ENCODE peak calls at places on chromosomes 1 and 21, in eight cellular contexts. One of them, this sample, is unnamed.

GRCh38 chr1:40708750-40709099 is 17.2 kb downstream of the NFYC start:
- DNase-seq in CD8-positive, alpha-beta memory T cell: no peak
- DNase-seq in GM23338: peak; percentile 95
- DNase-seq in A549: peak; percentile 68
- DNase-seq in CD4-positive, CD25-positive, alpha-beta regulatory T cell: no peak
- DNase-seq in brain microvascular endothelial cell: no peak
- DNase-seq in PC-3: peak; percentile 66
- DNase-seq in effector memory CD4-positive, alpha-beta T cell: no peak
- DNase-seq in this sample: no peak

GRCh38 chr1:47837866-47838561 is 159.2 kb downstream of the TRABD2B start:
- DNase-seq in effector memory CD4-positive, alpha-beta T cell: no peak
- DNase-seq in brain microvascular endothelial cell: no peak
- DNase-seq in A549: no peak
- DNase-seq in GM23338: no peak
- DNase-seq in CD4-positive, CD25-positive, alpha-beta regulatory T cell: no peak
- DNase-seq in PC-3: no peak
- DNase-seq in CD8-positive, alpha-beta memory T cell: no peak
- DNase-seq in this sample: no peak

GRCh38 chr1:116163533-116163932 is 52.3 kb downstream of the MAB21L3 start:
- DNase-seq in CD4-positive, CD25-positive, alpha-beta regulatory T cell: no peak
- DNase-seq in brain microvascular endothelial cell: no peak
- DNase-seq in effector memory CD4-positive, alpha-beta T cell: no peak
- DNase-seq in CD8-positive, alpha-beta memory T cell: no peak
- DNase-seq in GM23338: no peak
- DNase-seq in A549: no peak
- DNase-seq in PC-3: no peak
- DNase-seq in this sample: no peak

GRCh38 chr21:42533963-42534355 is 20.3 kb downstream of the SLC37A1 start:
- DNase-seq in CD4-positive, CD25-positive, alpha-beta regulatory T cell: no peak
- DNase-seq in brain microvascular endothelial cell: no peak
- DNase-seq in GM23338: no peak
- DNase-seq in effector memory CD4-positive, alpha-beta T cell: no peak
- DNase-seq in CD8-positive, alpha-beta memory T cell: no peak
- DNase-seq in PC-3: no peak
- DNase-seq in A549: no peak
- DNase-seq in this sample: no peak

GRCh38 chr21:45277101-45278045 is 10.3 kb downstream of the POFUT2 start:
- DNase-seq in effector memory CD4-positive, alpha-beta T cell: no peak
- DNase-seq in CD4-positive, CD25-positive, alpha-beta regulatory T cell: no peak
- DNase-seq in A549: no peak
- DNase-seq in CD8-positive, alpha-beta memory T cell: no peak
- DNase-seq in brain microvascular endothelial cell: no peak
- DNase-seq in GM23338: no peak
- DNase-seq in PC-3: no peak
- DNase-seq in this sample: no peak

GRCh38 chr1:227913446-227913968 is 34.2 kb downstream of the WNT9A start:
- DNase-seq in PC-3: no peak
- DNase-seq in CD4-positive, CD25-positive, alpha-beta regulatory T cell: no peak
- DNase-seq in effector memory CD4-positive, alpha-beta T cell: no peak
- DNase-seq in GM23338: peak; percentile 14
- DNase-seq in brain microvascular endothelial cell: no peak
- DNase-seq in A549: no peak
- DNase-seq in CD8-positive, alpha-beta memory T cell: no peak
- DNase-seq in this sample: no peak

GRCh38 chr1:200535605-200536004 is 84.9 kb downstream of the KIF14 start:
- DNase-seq in A549: peak; percentile 64
- DNase-seq in GM23338: peak; percentile 68
- DNase-seq in effector memory CD4-positive, alpha-beta T cell: no peak
- DNase-seq in CD8-positive, alpha-beta memory T cell: no peak
- DNase-seq in brain microvascular endothelial cell: no peak
- DNase-seq in CD4-positive, CD25-positive, alpha-beta regulatory T cell: no peak
- DNase-seq in PC-3: peak; percentile 98
- DNase-seq in this sample: no peak

GRCh38 chr1:41108696-41109284 is 87.3 kb upstream of the SLFNL1 start:
- DNase-seq in GM23338: no peak
- DNase-seq in CD8-positive, alpha-beta memory T cell: no peak
- DNase-seq in A549: peak; percentile 7
- DNase-seq in brain microvascular endothelial cell: peak; percentile 12
- DNase-seq in effector memory CD4-positive, alpha-beta T cell: no peak
- DNase-seq in PC-3: no peak
- DNase-seq in CD4-positive, CD25-positive, alpha-beta regulatory T cell: no peak
- DNase-seq in this sample: no peak

GRCh38 chr1:187038789-187039188 is 210.0 kb downstream of the PLA2G4A start:
- DNase-seq in GM23338: no peak
- DNase-seq in A549: peak; percentile 19
- DNase-seq in effector memory CD4-positive, alpha-beta T cell: no peak
- DNase-seq in CD8-positive, alpha-beta memory T cell: no peak
- DNase-seq in CD4-positive, CD25-positive, alpha-beta regulatory T cell: no peak
- DNase-seq in brain microvascular endothelial cell: no peak
- DNase-seq in PC-3: peak; percentile 77
- DNase-seq in this sample: no peak

GRCh38 chr1:66455446-66455845 is 78.5 kb upstream of the SGIP1 start:
- DNase-seq in CD8-positive, alpha-beta memory T cell: no peak
- DNase-seq in GM23338: no peak
- DNase-seq in brain microvascular endothelial cell: no peak
- DNase-seq in CD4-positive, CD25-positive, alpha-beta regulatory T cell: no peak
- DNase-seq in A549: no peak
- DNase-seq in PC-3: no peak
- DNase-seq in effector memory CD4-positive, alpha-beta T cell: no peak
- DNase-seq in this sample: no peak

GRCh38 chr1:165383067-165383466 is 26.6 kb upstream of the LMX1A start:
- DNase-seq in CD8-positive, alpha-beta memory T cell: no peak
- DNase-seq in GM23338: no peak
- DNase-seq in CD4-positive, CD25-positive, alpha-beta regulatory T cell: no peak
- DNase-seq in A549: no peak
- DNase-seq in brain microvascular endothelial cell: no peak
- DNase-seq in PC-3: peak; percentile 70
- DNase-seq in effector memory CD4-positive, alpha-beta T cell: no peak
- DNase-seq in this sample: no peak

GRCh38 chr1:61352845-61353435 is 270.6 kb downstream of the NFIA start:
- DNase-seq in PC-3: no peak
- DNase-seq in GM23338: peak; percentile 53
- DNase-seq in effector memory CD4-positive, alpha-beta T cell: no peak
- DNase-seq in CD4-positive, CD25-positive, alpha-beta regulatory T cell: no peak
- DNase-seq in A549: no peak
- DNase-seq in brain microvascular endothelial cell: no peak
- DNase-seq in CD8-positive, alpha-beta memory T cell: no peak
- DNase-seq in this sample: no peak

GRCh38 chr1:152050886-152051764 is 14.3 kb upstream of the S100A11 start:
- DNase-seq in brain microvascular endothelial cell: no peak
- DNase-seq in CD8-positive, alpha-beta memory T cell: no peak
- DNase-seq in CD4-positive, CD25-positive, alpha-beta regulatory T cell: no peak
- DNase-seq in PC-3: peak; percentile 44
- DNase-seq in effector memory CD4-positive, alpha-beta T cell: no peak
- DNase-seq in GM23338: peak; percentile 15
- DNase-seq in A549: peak; percentile 42
- DNase-seq in this sample: no peak

DNA sequence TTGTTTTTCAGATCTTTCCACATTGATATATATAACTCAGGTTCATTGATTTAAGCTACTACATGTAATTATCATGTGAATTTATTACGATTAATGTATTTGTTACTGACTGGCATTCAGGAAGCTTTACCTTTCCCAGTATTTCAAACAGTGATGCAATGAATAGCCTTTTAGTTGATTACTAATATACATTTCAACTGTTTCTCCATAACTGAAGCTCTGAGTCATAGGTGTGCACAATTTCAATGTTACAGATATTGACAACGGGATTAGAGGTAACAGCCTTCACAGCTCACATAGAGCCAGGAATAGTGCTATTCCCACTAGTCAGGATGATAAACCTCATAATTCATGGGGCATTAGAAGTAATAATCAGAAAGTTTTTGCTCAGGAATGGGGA is 25.1 kb downstream of the RAVER2 start:
- DNase-seq in CD4-positive, CD25-positive, alpha-beta regulatory T cell: no peak
- DNase-seq in CD8-positive, alpha-beta memory T cell: no peak
- DNase-seq in brain microvascular endothelial cell: no peak
- DNase-seq in GM23338: no peak
- DNase-seq in PC-3: no peak
- DNase-seq in effector memory CD4-positive, alpha-beta T cell: no peak
- DNase-seq in A549: no peak
- DNase-seq in this sample: no peak
- H3K27ac ChIP-seq in CD4-positive, CD25-positive, alpha-beta regulatory T cell: no peak overlapping the region
- H3K27ac ChIP-seq in CD8-positive, alpha-beta memory T cell: no peak overlapping the region
- H3K27ac ChIP-seq in brain microvascular endothelial cell: no peak overlapping the region
- H3K27ac ChIP-seq in GM23338: no peak overlapping the region
- H3K27ac ChIP-seq in PC-3: no peak overlapping the region
- H3K27ac ChIP-seq in effector memory CD4-positive, alpha-beta T cell: no peak overlapping the region
- H3K27ac ChIP-seq in A549: no peak overlapping the region
- H3K27ac ChIP-seq in this sample: no peak overlapping the region

GRCh38 chr1:31062867-31063380 is 2.6 kb downstream of the PUM1 start:
- DNase-seq in GM23338: no peak
- DNase-seq in PC-3: no peak
- DNase-seq in CD4-positive, CD25-positive, alpha-beta regulatory T cell: no peak
- DNase-seq in effector memory CD4-positive, alpha-beta T cell: no peak
- DNase-seq in A549: no peak
- DNase-seq in CD8-positive, alpha-beta memory T cell: no peak
- DNase-seq in brain microvascular endothelial cell: no peak
- DNase-seq in this sample: no peak
- H3K27ac ChIP-seq in GM23338: peak overlapping the region; percentile 12
- H3K27ac ChIP-seq in PC-3: no peak overlapping the region
- H3K27ac ChIP-seq in CD4-positive, CD25-positive, alpha-beta regulatory T cell: peak overlapping the region; percentile 93
- H3K27ac ChIP-seq in effector memory CD4-positive, alpha-beta T cell: peak overlapping the region; percentile 87
- H3K27ac ChIP-seq in A549: peak overlapping the region; percentile 32
- H3K27ac ChIP-seq in CD8-positive, alpha-beta memory T cell: peak overlapping the region; percentile 82
- H3K27ac ChIP-seq in brain microvascular endothelial cell: no peak overlapping the region
- H3K27ac ChIP-seq in this sample: peak overlapping the region; percentile 4

GRCh38 chr21:16305686-16306085 is 575.9 kb downstream of the USP25 start:
- DNase-seq in brain microvascular endothelial cell: peak; percentile 18
- DNase-seq in A549: no peak
- DNase-seq in CD8-positive, alpha-beta memory T cell: no peak
- DNase-seq in CD4-positive, CD25-positive, alpha-beta regulatory T cell: no peak
- DNase-seq in PC-3: no peak
- DNase-seq in GM23338: no peak
- DNase-seq in effector memory CD4-positive, alpha-beta T cell: no peak
- DNase-seq in this sample: no peak

GRCh38 chr21:16304700-16305099 is 574.9 kb downstream of the USP25 start:
- DNase-seq in CD4-positive, CD25-positive, alpha-beta regulatory T cell: no peak
- DNase-seq in A549: no peak
- DNase-seq in GM23338: no peak
- DNase-seq in brain microvascular endothelial cell: no peak
- DNase-seq in effector memory CD4-positive, alpha-beta T cell: no peak
- DNase-seq in PC-3: no peak
- DNase-seq in CD8-positive, alpha-beta memory T cell: no peak
- DNase-seq in this sample: no peak

GRCh38 chr21:16307256-16307655 is 577.5 kb downstream of the USP25 start:
- DNase-seq in CD8-positive, alpha-beta memory T cell: no peak
- DNase-seq in effector memory CD4-positive, alpha-beta T cell: no peak
- DNase-seq in A549: no peak
- DNase-seq in brain microvascular endothelial cell: no peak
- DNase-seq in CD4-positive, CD25-positive, alpha-beta regulatory T cell: no peak
- DNase-seq in PC-3: no peak
- DNase-seq in GM23338: no peak
- DNase-seq in this sample: no peak

GRCh38 chr21:16304189-16304588 is 574.4 kb downstream of the USP25 start:
- DNase-seq in CD8-positive, alpha-beta memory T cell: no peak
- DNase-seq in A549: no peak
- DNase-seq in brain microvascular endothelial cell: no peak
- DNase-seq in CD4-positive, CD25-positive, alpha-beta regulatory T cell: no peak
- DNase-seq in PC-3: no peak
- DNase-seq in effector memory CD4-positive, alpha-beta T cell: no peak
- DNase-seq in GM23338: no peak
- DNase-seq in this sample: no peak

DNA sequence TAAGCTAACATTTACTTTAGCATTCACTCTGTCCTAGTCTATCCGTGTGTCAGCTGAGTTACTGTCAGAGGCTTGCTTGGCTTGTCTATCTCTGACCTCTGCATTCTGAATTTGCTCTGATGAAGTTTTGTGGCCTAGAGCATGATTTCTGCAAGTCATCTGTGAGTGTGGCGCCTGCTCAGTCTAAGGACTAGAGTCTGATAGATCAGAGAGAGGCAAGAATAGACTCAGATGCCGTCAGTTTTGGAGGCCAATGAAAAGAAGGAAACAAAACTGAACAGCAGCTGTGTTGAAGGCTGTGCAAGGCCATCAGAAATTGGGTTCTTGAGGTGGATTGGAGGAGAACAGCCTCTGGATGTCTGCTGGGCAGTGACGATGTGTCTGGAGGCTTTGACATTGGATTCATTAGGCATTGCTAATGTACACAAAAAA is 573.1 kb downstream of the USP25 start:
- DNase-seq in PC-3: no peak
- DNase-seq in brain microvascular endothelial cell: peak; percentile 89
- DNase-seq in CD4-positive, CD25-positive, alpha-beta regulatory T cell: no peak
- DNase-seq in GM23338: no peak
- DNase-seq in effector memory CD4-positive, alpha-beta T cell: no peak
- DNase-seq in A549: peak; percentile 53
- DNase-seq in CD8-positive, alpha-beta memory T cell: no peak
- DNase-seq in this sample: peak; percentile 32
- H3K27ac ChIP-seq in PC-3: no peak overlapping the region
- H3K27ac ChIP-seq in brain microvascular endothelial cell: peak overlapping the region; percentile 75
- H3K27ac ChIP-seq in CD4-positive, CD25-positive, alpha-beta regulatory T cell: no peak overlapping the region
- H3K27ac ChIP-seq in GM23338: no peak overlapping the region
- H3K27ac ChIP-seq in effector memory CD4-positive, alpha-beta T cell: no peak overlapping the region
- H3K27ac ChIP-seq in A549: no peak overlapping the region
- H3K27ac ChIP-seq in CD8-positive, alpha-beta memory T cell: no peak overlapping the region
- H3K27ac ChIP-seq in this sample: peak overlapping the region; percentile 95

GRCh38 chr1:178871551-178872320 is 859 bp upstream of the ANGPTL1 start:
- DNase-seq in brain microvascular endothelial cell: no peak
- DNase-seq in PC-3: no peak
- DNase-seq in A549: no peak
- DNase-seq in effector memory CD4-positive, alpha-beta T cell: no peak
- DNase-seq in CD8-positive, alpha-beta memory T cell: no peak
- DNase-seq in GM23338: no peak
- DNase-seq in CD4-positive, CD25-positive, alpha-beta regulatory T cell: no peak
- DNase-seq in this sample: no peak
- H3K27ac ChIP-seq in brain microvascular endothelial cell: no peak overlapping the region
- H3K27ac ChIP-seq in PC-3: no peak overlapping the region
- H3K27ac ChIP-seq in A549: no peak overlapping the region
- H3K27ac ChIP-seq in effector memory CD4-positive, alpha-beta T cell: no peak overlapping the region
- H3K27ac ChIP-seq in CD8-positive, alpha-beta memory T cell: no peak overlapping the region
- H3K27ac ChIP-seq in GM23338: no peak overlapping the region
- H3K27ac ChIP-seq in CD4-positive, CD25-positive, alpha-beta regulatory T cell: no peak overlapping the region
- H3K27ac ChIP-seq in this sample: no peak overlapping the region

This sample was measured in caudate nucleus.